ENCODE peak calls at places on chromosomes 12 and 14, in six cellular contexts. P is neuronal stem cell, E is H9, V is IMR-90, I is mesendoderm, K is H1. O is an unnamed sample.

GRCh38 chr14:30943694-30944093 is 69.3 kb downstream of the COCH start:
- DNase-seq in P (no peak), K (no peak), E (no peak), V (no peak), I (no peak), O (no peak)

GRCh38 chr12:27335364-27336145 is 2.9 kb downstream of the BMAL2 start:
- DNase-seq in P (no peak), K (no peak), V (no peak), E (no peak), I (no peak), O (no peak)

GRCh38 chr12:58529114-58529665 is 391.1 kb downstream of the LRIG3 start:
- DNase-seq in V (peak; percentile 86), K (no peak), I (no peak), P (no peak), E (no peak), O (peak; percentile 91)

GRCh38 chr12:121797937-121798801 is 4.7 kb upstream of the RHOF start:
- DNase-seq in I (peak; percentile 81), P (no peak), K (no peak), V (peak; percentile 50), E (no peak), O (peak; percentile 41)

GRCh38 chr14:99264691-99265090 is 7.3 kb downstream of the BCL11B start:
- DNase-seq in V (no peak), E (no peak), I (no peak), P (no peak), K (no peak), O (no peak)

GRCh38 chr12:115810166-115810565 is 467.3 kb downstream of the MED13L start:
- DNase-seq in K (no peak), I (no peak), V (no peak), P (no peak), E (no peak), O (no peak)

GRCh38 chr12:10098762-10099161 is at the start of gene CLEC1A:
- DNase-seq in E (peak; percentile 76), I (peak; percentile 77), K (peak; percentile 23), P (peak; percentile 27), V (no peak), O (peak; percentile 43)

GRCh38 chr12:61563640-61564039 is 696.6 kb upstream of the USP15 start:
- DNase-seq in K (no peak), P (no peak), E (no peak), I (no peak), V (no peak), O (no peak)

GRCh38 chr12:14373202-14373601 is 7.7 kb downstream of the ATF7IP start:
- DNase-seq in K (no peak), E (no peak), V (peak; percentile 84), P (no peak), I (no peak), O (peak; percentile 76)

GRCh38 chr14:32826404-32827082 is 112.1 kb upstream of the NPAS3 start:
- DNase-seq in V (no peak), K (no peak), E (peak; percentile 44), P (no peak), I (peak; percentile 52), O (no peak)

GRCh38 chr12:100484178-100484886 is 10.7 kb downstream of the NR1H4 start:
- DNase-seq in E (no peak), P (no peak), I (no peak), K (no peak), V (peak; percentile 40), O (no peak)

GRCh38 chr12:22275847-22276246 is 58.7 kb downstream of the ST8SIA1 start:
- DNase-seq in K (peak; percentile 31), I (peak; percentile 92), E (peak; percentile 63), V (peak; percentile 99), P (no peak), O (peak; percentile 98)

GRCh38 chr12:24014853-24015590 is 65.6 kb upstream of the SOX5 start:
- DNase-seq in I (peak; percentile 75), V (no peak), E (no peak), K (no peak), P (peak; percentile 86), O (no peak)

GRCh38 chr12:54388214-54389138 is 3.9 kb upstream of the ZNF385A start:
- DNase-seq in E (no peak), V (no peak), K (no peak), I (peak; percentile 83), P (no peak), O (no peak)

GRCh38 chr14:87252103-87252502 is 740.9 kb downstream of the GALC start:
- DNase-seq in K (no peak), E (no peak), V (no peak), I (peak; percentile 65), P (no peak), O (peak; percentile 51)

GRCh38 chr14:102558566-102558965 is 33.9 kb upstream of the RCOR1 start:
- DNase-seq in V (no peak), E (no peak), K (no peak), P (no peak), I (no peak), O (no peak)
- H2BK15ac ChIP-seq in V (no peak overlapping the region), E (no peak overlapping the region), K (no peak overlapping the region), P (peak overlapping the region; percentile 38), I (no peak overlapping the region), O (no peak overlapping the region)

DNA sequence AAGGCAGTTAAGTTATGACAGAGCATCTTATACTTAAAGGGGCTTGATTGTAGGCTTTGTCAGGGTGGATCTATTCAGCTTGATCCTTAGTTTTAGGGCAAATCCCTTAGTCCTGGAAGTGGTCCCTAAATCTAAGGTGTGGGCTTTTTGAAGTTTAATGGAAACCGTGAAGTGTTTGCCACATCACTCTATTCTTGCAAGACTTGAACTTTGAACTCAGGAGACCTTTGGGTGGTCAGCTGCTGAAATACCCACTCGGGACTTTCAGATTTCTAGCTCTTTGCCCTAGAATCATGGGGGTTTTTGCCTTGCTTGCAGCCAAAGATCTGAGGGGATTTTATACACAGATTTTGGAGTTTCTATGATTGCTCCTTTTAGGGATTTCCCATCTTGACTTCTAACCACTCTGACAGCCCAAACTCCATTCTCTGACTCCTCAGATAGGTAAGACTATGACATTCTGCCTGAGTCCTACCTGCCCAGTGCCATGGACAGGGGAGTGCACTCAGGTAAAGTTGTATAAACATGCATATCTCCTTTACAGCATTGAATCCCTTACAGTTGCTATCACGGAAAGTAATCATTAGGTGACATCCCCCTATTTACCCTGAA is 39.9 kb downstream of the SNAPC1 start:
- DNase-seq in P (no peak), E (no peak), K (no peak), V (no peak), I (no peak), O (no peak)
- H2BK15ac ChIP-seq in P (no peak overlapping the region), E (no peak overlapping the region), K (no peak overlapping the region), V (no peak overlapping the region), I (no peak overlapping the region), O (no peak overlapping the region)

GRCh38 chr14:58665773-58666500 is 28.2 kb downstream of the DACT1 start:
- DNase-seq in P (no peak), K (no peak), I (no peak), E (no peak), V (no peak), O (no peak)
- H2BK15ac ChIP-seq in P (no peak overlapping the region), K (no peak overlapping the region), I (no peak overlapping the region), E (no peak overlapping the region), V (no peak overlapping the region), O (no peak overlapping the region)

GRCh38 chr12:78611504-78611903 is 253.1 kb upstream of the SYT1 start:
- DNase-seq in K (no peak), I (no peak), E (no peak), P (no peak), V (no peak), O (no peak)
- H2BK15ac ChIP-seq in K (no peak overlapping the region), I (no peak overlapping the region), E (no peak overlapping the region), P (no peak overlapping the region), V (no peak overlapping the region), O (no peak overlapping the region)

GRCh38 chr14:89651805-89652204 is 234.8 kb upstream of the FOXN3 start:
- DNase-seq in K (no peak), V (no peak), I (peak; percentile 36), E (no peak), P (no peak), O (no peak)

GRCh38 chr14:89650077-89650978 is 233.3 kb upstream of the FOXN3 start:
- DNase-seq in I (no peak), V (no peak), E (no peak), K (no peak), P (no peak), O (no peak)

GRCh38 chr14:89648924-89649323 is 231.9 kb upstream of the FOXN3 start:
- DNase-seq in P (no peak), E (no peak), K (no peak), I (no peak), V (no peak), O (no peak)

GRCh38 chr14:89654998-89655397 is 238.0 kb upstream of the FOXN3 start:
- DNase-seq in V (no peak), E (no peak), I (no peak), K (no peak), P (no peak), O (no peak)

GRCh38 chr14:89652352-89652751 is 235.3 kb upstream of the FOXN3 start:
- DNase-seq in V (no peak), K (no peak), P (no peak), I (no peak), E (no peak), O (no peak)
- H2BK15ac ChIP-seq in V (no peak overlapping the region), K (no peak overlapping the region), P (no peak overlapping the region), I (no peak overlapping the region), E (no peak overlapping the region), O (no peak overlapping the region)

GRCh38 chr12:95506707-95507523 is 33.0 kb downstream of the METAP2 start:
- DNase-seq in K (no peak), P (no peak), I (no peak), E (no peak), V (peak; percentile 7), O (no peak)

GRCh38 chr12:95505039-95505438 is 31.1 kb downstream of the METAP2 start:
- DNase-seq in P (no peak), K (no peak), I (peak; percentile 16), V (no peak), E (no peak), O (no peak)

GRCh38 chr12:95498968-95499367 is 25.0 kb downstream of the METAP2 start:
- DNase-seq in V (no peak), I (no peak), K (no peak), P (no peak), E (no peak), O (no peak)

GRCh38 chr12:95509300-95509699 is 35.3 kb downstream of the METAP2 start:
- DNase-seq in K (no peak), P (no peak), I (no peak), V (no peak), E (no peak), O (no peak)

DNA sequence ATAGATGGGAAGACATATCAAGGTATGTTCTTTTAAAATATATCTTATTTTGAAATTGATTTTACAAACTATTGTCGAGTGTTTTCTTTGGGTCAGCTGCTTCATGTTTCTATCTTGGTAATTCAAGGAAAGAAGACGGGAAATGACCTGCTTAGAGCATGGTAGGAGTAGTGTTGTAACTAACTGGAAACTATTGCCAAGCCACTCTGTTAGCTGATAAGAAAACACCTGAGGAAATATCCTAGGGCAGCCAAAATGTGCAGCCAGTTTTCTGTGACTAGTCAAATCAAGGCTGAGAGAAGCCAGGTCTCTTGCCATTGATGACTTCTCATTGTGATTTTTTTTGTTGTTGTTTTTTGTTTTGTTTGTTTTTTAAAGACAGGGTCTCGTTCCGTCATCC is 30.2 kb downstream of the METAP2 start:
- DNase-seq in E (no peak), K (no peak), P (no peak), V (no peak), I (no peak), O (no peak)
- H2BK15ac ChIP-seq in E (no peak overlapping the region), K (no peak overlapping the region), P (no peak overlapping the region), V (no peak overlapping the region), I (no peak overlapping the region), O (no peak overlapping the region)